ENCODE peak calls at places on chromosomes 13 and 19, in ten cellular contexts. K is nephron progenitor cell, C is right atrium auricular region, R is pancreas, G is Calu3, T is colonic mucosa, I is HFF-Myc, U is lower lobe of right lung, X is cardiac muscle cell, Z is omental fat pad. W is an unnamed sample.

GRCh38 chr13:82323101-82323500 is 1559.2 kb downstream of the SLITRK1 start:
- DNase-seq in K (no peak), C (no peak), R (no peak), G (no peak), T (no peak), I (no peak), U (no peak), X (no peak), Z (no peak), W (no peak)

GRCh38 chr19:8452446-8453123 is 7.8 kb downstream of the HNRNPM start:
- DNase-seq in K (no peak), C (no peak), R (no peak), G (no peak), T (no peak), I (no peak), U (no peak), X (no peak), Z (no peak), W (no peak)

GRCh38 chr19:45547965-45548609 is 36.5 kb downstream of the OPA3 start:
- DNase-seq in K (no peak), C (no peak), R (no peak), G (no peak), T (peak), I (no peak), U (no peak), X (peak), Z (no peak), W (no peak)

GRCh38 chr13:44273991-44274810 is 99.4 kb upstream of the SERP2 start:
- DNase-seq in K (no peak), C (no peak), R (no peak), G (peak), T (no peak), I (no peak), U (no peak), X (peak), Z (no peak), W (no peak)

GRCh38 chr19:48970923-48971395 is 5.8 kb downstream of the FTL start:
- DNase-seq in K (peak), C (peak), R (peak), G (peak), T (peak), I (no peak), U (peak), X (peak), Z (peak), W (peak)

GRCh38 chr19:16342002-16342715 is 17.5 kb downstream of the KLF2 start:
- DNase-seq in K (no peak), C (peak), R (no peak), G (no peak), T (no peak), I (no peak), U (no peak), X (peak), Z (no peak), W (no peak)

GRCh38 chr13:45615501-45616101 is at the start of gene ERICH6B:
- DNase-seq in K (peak), C (no peak), R (peak), G (no peak), T (no peak), I (no peak), U (no peak), X (peak), Z (no peak), W (no peak)

GRCh38 chr19:33746159-33746558 is 50.5 kb upstream of the KCTD15 start:
- DNase-seq in K (no peak), C (no peak), R (no peak), G (no peak), T (no peak), I (no peak), U (no peak), X (no peak), Z (no peak), W (no peak)

GRCh38 chr13:81762449-81762848 is 1421.5 kb upstream of the SPRY2 start:
- DNase-seq in K (no peak), C (no peak), R (no peak), G (no peak), T (no peak), I (no peak), U (no peak), X (no peak), Z (no peak), W (no peak)

GRCh38 chr13:111981446-111982165 is 85.3 kb upstream of the SOX1 start:
- DNase-seq in K (no peak), C (no peak), R (no peak), G (no peak), T (no peak), I (no peak), U (no peak), X (no peak), Z (no peak), W (peak)

GRCh38 chr13:40130871-40131636 is 475.6 kb downstream of the COG6 start:
- DNase-seq in K (no peak), C (no peak), R (no peak), G (no peak), T (no peak), I (no peak), U (no peak), X (peak), Z (no peak), W (no peak)

GRCh38 chr19:50377051-50377441 is 789 bp downstream of the NR1H2 start:
- DNase-seq in K (peak), C (no peak), R (no peak), G (peak), T (peak), I (no peak), U (no peak), X (no peak), Z (no peak), W (no peak)

GRCh38 chr13:92460479-92460878 is 766.1 kb upstream of the GPC6 start:
- DNase-seq in K (no peak), C (no peak), R (no peak), G (no peak), T (no peak), I (no peak), U (no peak), X (peak), Z (no peak), W (no peak)

GRCh38 chr13:74290324-74290773 is 156.1 kb upstream of the KLF12 start:
- DNase-seq in K (no peak), C (no peak), R (no peak), G (no peak), T (no peak), I (no peak), U (no peak), X (peak), Z (no peak), W (no peak)

GRCh38 chr19:11405846-11406643 is 13.1 kb downstream of the RGL3 start:
- DNase-seq in K (peak), C (no peak), R (peak), G (no peak), T (no peak), I (no peak), U (no peak), X (peak), Z (no peak), W (no peak)

GRCh38 chr19:33194527-33194883 is 375 bp downstream of the LRP3 start:
- DNase-seq in K (peak), C (no peak), R (no peak), G (no peak), T (no peak), I (no peak), U (no peak), X (peak), Z (no peak), W (no peak)

GRCh38 chr19:11364935-11365334 is 9.5 kb upstream of the SWSAP1 start:
- DNase-seq in K (no peak), C (no peak), R (no peak), G (no peak), T (no peak), I (no peak), U (no peak), X (no peak), Z (no peak), W (no peak)

GRCh38 chr13:21033866-21034601 is 27.4 kb downstream of the LATS2 start:
- DNase-seq in K (no peak), C (peak), R (no peak), G (peak), T (no peak), I (no peak), U (no peak), X (peak), Z (no peak), W (no peak)

GRCh38 chr13:30750036-30750435 is 14.7 kb downstream of the ALOX5AP start:
- DNase-seq in K (no peak), C (no peak), R (no peak), G (no peak), T (no peak), I (no peak), U (no peak), X (no peak), Z (no peak), W (no peak)

GRCh38 chr19:4375164-4375619 is 25.2 kb downstream of the SH3GL1 start:
- DNase-seq in K (no peak), C (no peak), R (peak), G (peak), T (peak), I (no peak), U (peak), X (no peak), Z (no peak), W (no peak)

GRCh38 chr19:4172861-4173473 is 9.4 kb downstream of the SIRT6 start:
- DNase-seq in K (peak), C (no peak), R (peak), G (peak), T (peak), I (no peak), U (peak), X (peak), Z (peak), W (peak)

GRCh38 chr13:30551194-30551593 is 66.5 kb upstream of the USPL1 start:
- DNase-seq in K (no peak), C (no peak), R (no peak), G (no peak), T (no peak), I (peak), U (no peak), X (peak), Z (no peak), W (no peak)

GRCh38 chr19:29841209-29841558 is 29.4 kb downstream of the CCNE1 start:
- DNase-seq in K (no peak), C (no peak), R (no peak), G (no peak), T (no peak), I (no peak), U (no peak), X (no peak), Z (no peak), W (no peak)

GRCh38 chr19:53871448-53871847 is 3.8 kb downstream of the MYADM start:
- DNase-seq in K (no peak), C (no peak), R (no peak), G (no peak), T (no peak), I (no peak), U (no peak), X (no peak), Z (no peak), W (no peak)

GRCh38 chr13:46386996-46387851 is at the start of gene RUBCNL:
- DNase-seq in K (peak), C (no peak), R (peak), G (peak), T (peak), I (no peak), U (peak), X (no peak), Z (no peak), W (no peak)

GRCh38 chr19:15463865-15464371 is 426 bp downstream of the RASAL3 start:
- DNase-seq in K (no peak), C (no peak), R (peak), G (no peak), T (peak), I (no peak), U (peak), X (no peak), Z (no peak), W (no peak)

GRCh38 chr19:19185853-19186728 is 5.9 kb downstream of the BORCS8 start:
- DNase-seq in K (peak), C (no peak), R (no peak), G (peak), T (peak), I (no peak), U (no peak), X (peak), Z (no peak), W (no peak)

GRCh38 chr19:13132471-13133166 is 14.6 kb downstream of the NACC1 start:
- DNase-seq in K (no peak), C (no peak), R (no peak), G (no peak), T (no peak), I (no peak), U (no peak), X (peak), Z (no peak), W (no peak)

GRCh38 chr19:16736709-16737108 is 17.1 kb downstream of the NWD1 start:
- DNase-seq in K (no peak), C (no peak), R (no peak), G (no peak), T (no peak), I (no peak), U (no peak), X (peak), Z (no peak), W (no peak)

GRCh38 chr13:113897966-113898365 is 34.1 kb upstream of the GAS6 start:
- DNase-seq in K (no peak), C (no peak), R (no peak), G (no peak), T (peak), I (no peak), U (no peak), X (no peak), Z (no peak), W (peak)

GRCh38 chr13:24540236-24541126 is 27.9 kb upstream of the PARP4 start:
- DNase-seq in K (peak), C (no peak), R (peak), G (peak), T (peak), I (no peak), U (peak), X (peak), Z (no peak), W (no peak)

GRCh38 chr19:51754770-51755169 is 3.1 kb upstream of the FPR1 start:
- DNase-seq in K (no peak), C (no peak), R (no peak), G (no peak), T (no peak), I (no peak), U (no peak), X (no peak), Z (no peak), W (no peak)

GRCh38 chr13:49782784-49783183 is 9.7 kb downstream of the KPNA3 start:
- DNase-seq in K (no peak), C (no peak), R (no peak), G (no peak), T (no peak), I (no peak), U (no peak), X (no peak), Z (no peak), W (no peak)

GRCh38 chr19:56110515-56111448 is 10.3 kb downstream of the ZNF787 start:
- DNase-seq in K (peak), C (no peak), R (peak), G (peak), T (peak), I (no peak), U (peak), X (peak), Z (no peak), W (no peak)

GRCh38 chr19:4432918-4433506 is 24.6 kb downstream of the UBXN6 start:
- DNase-seq in K (no peak), C (no peak), R (no peak), G (no peak), T (no peak), I (no peak), U (no peak), X (no peak), Z (no peak), W (no peak)

DNA sequence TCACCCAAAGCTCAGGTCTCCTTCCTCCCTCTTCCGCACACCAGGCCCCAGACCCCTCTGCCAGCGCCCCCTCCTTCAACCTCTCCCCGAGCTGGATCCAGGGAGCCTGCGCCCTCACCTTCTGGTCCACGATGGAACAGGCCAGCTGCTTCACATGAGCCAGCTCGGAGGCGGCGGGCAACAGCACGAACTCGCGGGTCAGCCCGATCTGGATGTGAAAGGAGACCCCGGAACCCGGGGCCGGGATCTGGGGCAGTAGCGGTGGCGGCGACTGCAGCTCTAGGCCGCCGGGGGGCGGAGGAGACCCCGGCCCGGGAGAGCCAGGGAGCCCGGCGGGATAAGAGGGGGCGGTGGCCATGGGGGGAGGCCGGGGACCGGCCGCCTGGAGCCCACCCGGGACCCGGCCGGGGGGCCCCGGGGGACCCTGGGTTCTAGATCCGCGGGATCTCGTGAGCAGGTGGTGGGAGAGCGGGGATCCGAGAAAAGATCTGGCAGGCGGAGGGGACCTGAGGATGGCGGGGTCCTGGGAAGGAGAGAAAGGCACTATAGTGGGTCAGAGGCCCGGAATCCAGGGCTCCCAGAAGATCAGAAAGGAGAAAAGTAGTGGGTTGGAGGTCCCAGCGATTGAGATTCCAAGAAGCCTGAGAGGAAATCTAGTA is 772 bp downstream of the PRKD2 start:
- DNase-seq in K (peak), C (no peak), R (peak), G (peak), T (peak), I (no peak), U (peak), X (peak), Z (no peak), W (no peak)
- TF ChIP-seq CTCF in K (peak), C (no peak), R (no peak), G (no peak), T (no peak), I (no peak), U (peak), X (no peak), Z (no peak), W (peak)

GRCh38 chr13:70613295-70613694 is 505.0 kb upstream of the KLHL1 start:
- DNase-seq in K (no peak), C (no peak), R (no peak), G (no peak), T (no peak), I (no peak), U (no peak), X (peak), Z (no peak), W (no peak)
- TF ChIP-seq CTCF in K (peak), C (no peak), R (no peak), G (no peak), T (no peak), I (no peak), U (no peak), X (no peak), Z (no peak), W (peak)

GRCh38 chr19:55014714-55015113 is 23.4 kb downstream of the GP6 start:
- DNase-seq in K (no peak), C (no peak), R (no peak), G (no peak), T (no peak), I (no peak), U (no peak), X (no peak), Z (no peak), W (no peak)
- TF ChIP-seq CTCF in K (no peak), C (no peak), R (no peak), G (no peak), T (no peak), I (no peak), U (no peak), X (no peak), Z (no peak), W (no peak)

GRCh38 chr13:79405501-79405830 is 589 bp downstream of the RBM26 start:
- DNase-seq in K (no peak), C (no peak), R (no peak), G (no peak), T (peak), I (no peak), U (no peak), X (no peak), Z (no peak), W (no peak)

GRCh38 chr13:79407349-79407979 is 1.4 kb upstream of the RBM26 start:
- DNase-seq in K (no peak), C (no peak), R (no peak), G (no peak), T (no peak), I (no peak), U (no peak), X (no peak), Z (no peak), W (no peak)

GRCh38 chr13:79405831-79406596 is at the start of gene RBM26:
- DNase-seq in K (peak), C (peak), R (peak), G (peak), T (peak), I (peak), U (peak), X (peak), Z (peak), W (peak)

GRCh38 chr13:79404985-79405384 is 1.1 kb downstream of the RBM26 start:
- DNase-seq in K (no peak), C (no peak), R (no peak), G (no peak), T (no peak), I (no peak), U (no peak), X (no peak), Z (no peak), W (no peak)

GRCh38 chr13:79406597-79406908 is 498 bp upstream of the RBM26 start:
- DNase-seq in K (no peak), C (no peak), R (no peak), G (no peak), T (no peak), I (no peak), U (no peak), X (no peak), Z (no peak), W (no peak)
- TF ChIP-seq CTCF in K (no peak), C (no peak), R (no peak), G (no peak), T (no peak), I (no peak), U (no peak), X (no peak), Z (no peak), W (peak)

W was measured in osteocyte.